ENCODE peak calls at places on chromosomes 16 and 17, in eight cellular contexts. Z is tibial nerve; L is GM23338; X is CD8-positive, alpha-beta memory T cell; U is A549; Q is dorsolateral prefrontal cortex; P is body of pancreas; E is GM23248. H is an unnamed sample.

GRCh38 chr17:83062818-83063671 is 16.4 kb upstream of the METRNL start:
- DNase-seq in Z (peak), L (no peak), X (no peak), U (no peak), Q (peak), P (no peak), E (no peak), H (peak)

GRCh38 chr16:68752602-68753001 is 15.5 kb downstream of the CDH1 start:
- DNase-seq in Z (no peak), L (no peak), X (no peak), U (no peak), Q (no peak), P (no peak), E (no peak), H (no peak)

GRCh38 chr17:41907185-41907556 is 11.6 kb downstream of the ACLY start:
- DNase-seq in Z (no peak), L (no peak), X (no peak), U (peak), Q (no peak), P (peak), E (peak), H (no peak)

GRCh38 chr17:40560592-40561293 is 4.5 kb downstream of the CCR7 start:
- DNase-seq in Z (no peak), L (no peak), X (peak), U (no peak), Q (no peak), P (no peak), E (peak), H (no peak)

GRCh38 chr16:66619036-66619435 is 14.5 kb downstream of the CMTM3 start:
- DNase-seq in Z (no peak), L (no peak), X (no peak), U (no peak), Q (no peak), P (no peak), E (peak), H (no peak)

GRCh38 chr17:12256380-12256995 is 235.8 kb downstream of the MAP2K4 start:
- DNase-seq in Z (peak), L (peak), X (no peak), U (peak), Q (peak), P (peak), E (peak), H (no peak)

GRCh38 chr17:79831367-79832210 is 7.7 kb downstream of the CBX4 start:
- DNase-seq in Z (peak), L (peak), X (no peak), U (no peak), Q (peak), P (peak), E (no peak), H (peak)

GRCh38 chr17:73729101-73729500 is 84.9 kb upstream of the SDK2 start:
- DNase-seq in Z (no peak), L (no peak), X (no peak), U (no peak), Q (no peak), P (no peak), E (no peak), H (no peak)

GRCh38 chr17:19727466-19728113 is 11.2 kb upstream of the SLC47A2 start:
- DNase-seq in Z (peak), L (no peak), X (no peak), U (no peak), Q (peak), P (peak), E (peak), H (peak)

GRCh38 chr16:54077412-54077821 is 209.2 kb downstream of the IRX3 start:
- DNase-seq in Z (no peak), L (no peak), X (no peak), U (peak), Q (no peak), P (no peak), E (peak), H (no peak)

GRCh38 chr16:15033309-15033707 is 22.6 kb downstream of the NTAN1 start:
- DNase-seq in Z (no peak), L (no peak), X (no peak), U (no peak), Q (no peak), P (no peak), E (no peak), H (no peak)

GRCh38 chr17:1998426-1998784 is 26.7 kb downstream of the RTN4RL1 start:
- DNase-seq in Z (no peak), L (peak), X (no peak), U (no peak), Q (no peak), P (peak), E (no peak), H (no peak)
- H3K27ac ChIP-seq in Z (peak), L (no peak), X (no peak), U (peak), Q (peak), P (peak), E (no peak), H (peak)

DNA sequence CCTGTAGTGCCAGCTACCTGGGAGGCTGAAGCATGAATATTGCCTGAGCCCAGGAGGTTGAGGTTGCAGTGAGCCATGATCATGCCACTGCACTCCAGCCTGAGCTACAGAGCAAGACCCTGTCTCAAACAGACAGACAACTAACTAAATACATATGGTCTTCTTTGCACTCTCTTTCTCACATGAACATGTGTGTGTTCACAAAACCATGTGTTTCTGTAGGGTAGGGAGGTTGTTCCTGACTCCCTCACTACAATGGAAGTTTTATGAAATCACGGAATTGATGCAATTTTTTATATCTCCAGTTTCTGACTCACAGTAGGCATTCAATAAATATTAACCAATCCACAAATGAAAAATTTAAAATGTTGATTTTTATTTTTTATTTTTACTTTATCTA is 48.5 kb downstream of the ABHD15 start:
- DNase-seq in Z (no peak), L (no peak), X (no peak), U (no peak), Q (no peak), P (no peak), E (no peak), H (no peak)
- H3K27ac ChIP-seq in Z (no peak), L (peak), X (no peak), U (no peak), Q (no peak), P (no peak), E (no peak), H (no peak)

GRCh38 chr16:24852281-24852721 is 6.5 kb downstream of the SLC5A11 start:
- DNase-seq in Z (no peak), L (no peak), X (no peak), U (no peak), Q (peak), P (no peak), E (no peak), H (no peak)
- H3K27ac ChIP-seq in Z (no peak), L (no peak), X (no peak), U (peak), Q (peak), P (no peak), E (no peak), H (no peak)

GRCh38 chr17:57622327-57622885 is 122.7 kb downstream of the CCDC182 start:
- DNase-seq in Z (no peak), L (no peak), X (no peak), U (no peak), Q (no peak), P (no peak), E (no peak), H (no peak)
- H3K27ac ChIP-seq in Z (no peak), L (no peak), X (no peak), U (peak), Q (no peak), P (no peak), E (peak), H (no peak)

GRCh38 chr17:17398928-17399926 is 77.6 kb upstream of the MED9 start:
- DNase-seq in Z (peak), L (no peak), X (no peak), U (no peak), Q (no peak), P (no peak), E (peak), H (no peak)
- H3K27ac ChIP-seq in Z (peak), L (no peak), X (no peak), U (no peak), Q (no peak), P (no peak), E (peak), H (no peak)

GRCh38 chr17:49776864-49777263 is 11.6 kb upstream of the KAT7 start:
- DNase-seq in Z (no peak), L (no peak), X (no peak), U (no peak), Q (no peak), P (no peak), E (no peak), H (peak)
- H3K27ac ChIP-seq in Z (peak), L (no peak), X (no peak), U (no peak), Q (no peak), P (no peak), E (no peak), H (peak)

H was measured in tibial artery.